ENCODE peak calls at places on chromosomes 2 and 18, in eight cellular contexts. I, N, P, M, H, F, O and X are unnamed samples. For H3K4me1, the result is how much of the 10 kb centered on the place peaks cover.

GRCh38 chr2:120541553-120541932 is 194.1 kb upstream of the GLI2 start:
- DNase-seq in O (no peak), M (no peak), F (no peak), I (no peak), N (no peak), H (no peak), P (no peak), X (no peak)

GRCh38 chr2:111178730-111179405 is 58.2 kb downstream of the BCL2L11 start:
- DNase-seq in P (no peak), O (no peak), H (no peak), M (no peak), I (no peak), F (no peak), N (peak), X (no peak)

GRCh38 chr2:132969371-132969985 is 299.5 kb upstream of the LYPD1 start:
- DNase-seq in I (no peak), O (no peak), F (no peak), P (no peak), M (no peak), N (no peak), H (no peak), X (no peak)

GRCh38 chr2:241570961-241571581 is 12.5 kb downstream of the BOK start:
- DNase-seq in O (no peak), H (no peak), N (no peak), I (peak), F (no peak), P (peak), M (no peak), X (no peak)

GRCh38 chr2:240615409-240615808 is 9.9 kb upstream of the GPR35 start:
- DNase-seq in N (no peak), I (no peak), P (no peak), M (no peak), H (no peak), F (no peak), O (peak), X (no peak)

GRCh38 chr2:177178797-177179196 is 33.8 kb upstream of the HNRNPA3 start:
- DNase-seq in I (no peak), M (no peak), H (no peak), P (no peak), N (no peak), F (no peak), O (no peak), X (no peak)

GRCh38 chr2:124640221-124640750 is 615.2 kb downstream of the CNTNAP5 start:
- DNase-seq in N (no peak), H (no peak), F (no peak), O (no peak), I (no peak), P (no peak), M (no peak), X (no peak)

GRCh38 chr2:124343827-124344498 is 318.9 kb downstream of the CNTNAP5 start:
- DNase-seq in P (no peak), M (no peak), I (no peak), F (no peak), O (no peak), H (no peak), N (no peak), X (no peak)

GRCh38 chr2:212842544-212843185 is 304.1 kb upstream of the ERBB4 start:
- DNase-seq in H (no peak), N (no peak), O (no peak), F (no peak), M (no peak), I (no peak), P (no peak), X (peak)

GRCh38 chr2:238158807-238159539 is at the start of gene ERFE:
- DNase-seq in P (no peak), H (peak), O (no peak), N (peak), F (peak), I (peak), M (no peak), X (no peak)

GRCh38 chr2:232629201-232629475 is 4.3 kb upstream of the EFHD1 start:
- DNase-seq in M (no peak), F (no peak), H (no peak), O (no peak), P (no peak), I (no peak), N (no peak), X (no peak)

GRCh38 chr2:232626584-232626983 is 6.8 kb upstream of the EFHD1 start:
- DNase-seq in O (no peak), P (no peak), I (no peak), M (no peak), N (no peak), F (no peak), H (no peak), X (no peak)

GRCh38 chr2:232624554-232624842 is 8.9 kb upstream of the EFHD1 start:
- DNase-seq in M (no peak), O (no peak), I (no peak), F (no peak), P (no peak), N (no peak), H (no peak), X (no peak)

GRCh38 chr2:232632229-232632903 is 1.0 kb upstream of the EFHD1 start:
- DNase-seq in H (peak), P (no peak), I (no peak), F (peak), O (no peak), N (no peak), M (no peak), X (no peak)

DNA sequence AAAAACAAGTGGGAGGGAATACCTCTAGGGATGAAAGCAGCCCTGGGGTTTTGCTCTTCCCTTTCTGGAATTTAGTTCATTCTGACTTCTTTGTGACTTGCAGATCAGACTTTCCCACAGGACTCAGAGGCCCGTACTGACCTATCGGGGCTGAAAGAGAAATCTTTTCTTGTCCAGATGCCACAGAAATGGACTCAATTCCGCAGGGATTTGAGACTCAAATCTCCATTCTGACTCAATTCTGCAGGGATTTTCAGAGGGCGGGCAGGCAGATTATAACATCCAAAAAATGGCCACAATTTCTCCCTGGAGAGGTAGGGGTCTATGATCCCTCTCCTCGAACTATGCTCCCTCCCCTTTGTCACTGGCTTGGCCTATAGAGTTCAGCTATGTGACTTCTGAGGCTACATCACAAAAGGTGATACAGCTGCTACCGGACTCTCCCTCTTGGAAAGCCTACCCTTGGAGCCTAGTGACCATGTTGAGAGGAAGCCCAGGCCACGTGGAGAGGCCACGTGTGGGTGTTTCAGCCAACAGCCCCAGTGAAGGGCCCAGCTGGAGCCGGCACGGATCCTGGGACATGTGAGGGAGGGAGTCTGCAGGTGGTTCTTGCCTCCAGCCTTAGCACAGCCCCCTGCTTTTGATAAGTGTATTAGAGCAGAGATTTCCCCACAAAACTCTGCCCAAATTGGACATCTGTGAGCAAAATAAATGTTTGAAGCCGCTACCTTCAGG is 4.8 kb upstream of the EFHD1 start:
- DNase-seq in F (peak), I (no peak), H (peak), O (no peak), N (no peak), P (peak), M (no peak), X (no peak)
- H3K27ac ChIP-seq in F (peak), I (no peak), H (peak), O (peak), N (no peak), P (peak), M (no peak), X (no peak)

GRCh38 chr2:17791121-17791902 is 24.9 kb upstream of the MSGN1 start:
- DNase-seq in H (no peak), M (no peak), F (no peak), I (no peak), N (peak), P (no peak), O (no peak), X (peak)

GRCh38 chr2:17786727-17787126 is 29.5 kb upstream of the MSGN1 start:
- DNase-seq in M (no peak), F (no peak), H (no peak), I (no peak), O (no peak), P (no peak), N (no peak), X (no peak)

GRCh38 chr2:17790539-17790938 is 25.7 kb upstream of the MSGN1 start:
- DNase-seq in M (no peak), I (no peak), O (no peak), N (no peak), H (no peak), P (no peak), F (no peak), X (no peak)

GRCh38 chr2:17792515-17792914 is 23.7 kb upstream of the MSGN1 start:
- DNase-seq in M (no peak), F (no peak), N (no peak), H (no peak), I (no peak), P (no peak), O (no peak), X (no peak)

DNA sequence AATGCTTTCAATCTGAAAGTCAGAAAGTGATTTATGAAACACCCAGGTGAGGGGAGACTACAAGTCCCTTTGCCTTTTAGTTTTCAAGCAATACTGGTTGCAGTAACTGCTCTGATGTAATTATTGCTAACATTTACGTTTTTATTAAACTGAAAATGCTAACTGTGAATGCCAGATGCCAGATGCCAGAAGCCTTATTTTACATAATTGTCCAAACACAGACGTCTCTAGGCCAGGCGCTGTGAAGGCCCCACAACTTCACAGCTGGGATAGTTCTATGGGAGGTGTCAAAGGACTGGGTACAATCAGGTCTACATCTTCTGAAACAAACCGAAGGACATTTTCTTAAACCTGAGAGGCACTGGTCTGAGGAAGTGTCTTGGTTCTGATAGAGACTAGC is 27.5 kb upstream of the MSGN1 start:
- DNase-seq in P (no peak), I (no peak), N (no peak), F (no peak), H (no peak), O (no peak), M (no peak), X (no peak)
- H3K4me1 ChIP-seq in P (under half), I (under half), N (under half), F (under half), H (under half), O (under half), M (under half), X (under half)

DNA sequence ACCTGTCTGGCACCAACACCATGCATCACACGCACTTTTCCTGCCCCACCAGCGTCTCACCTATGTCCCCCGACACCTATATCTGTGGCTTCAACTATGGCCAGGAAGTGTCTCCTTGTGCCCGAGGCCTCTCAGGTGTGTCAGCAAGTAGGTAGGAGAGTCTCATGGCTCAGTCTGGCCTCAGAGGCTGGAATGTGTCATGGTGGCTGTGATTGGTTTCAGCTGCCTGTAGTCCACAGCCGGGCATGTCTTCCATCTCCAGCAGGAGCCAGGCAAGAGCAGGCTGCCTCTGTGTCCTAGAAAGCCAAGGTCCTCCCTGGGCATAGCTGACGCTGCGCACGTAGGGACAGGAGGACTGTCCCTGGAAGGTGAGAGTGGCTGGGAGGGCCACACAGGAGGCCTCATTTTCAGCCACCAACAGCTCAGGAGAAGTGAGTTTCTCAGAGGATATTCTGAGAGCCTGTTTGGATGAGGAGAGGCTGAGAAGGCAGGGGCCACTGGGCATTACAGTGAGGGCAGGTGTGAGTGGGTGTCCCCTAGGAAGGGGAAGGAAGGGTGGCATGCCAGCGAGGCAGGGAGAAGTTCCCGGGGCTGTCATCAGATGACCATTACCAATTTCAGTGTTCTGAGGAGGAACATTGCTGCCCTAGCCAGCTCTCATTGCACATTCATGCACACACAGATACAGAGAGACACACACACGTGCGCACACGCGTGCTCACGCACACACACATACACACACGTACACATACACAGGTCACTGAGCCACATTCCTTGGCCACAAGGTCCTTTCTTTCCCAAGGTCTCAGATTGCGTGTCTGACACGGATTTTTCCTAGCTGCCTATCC is 47.1 kb downstream of the SDC1 start:
- DNase-seq in H (no peak), P (no peak), M (no peak), N (no peak), I (no peak), O (no peak), F (no peak), X (no peak)
- H3K27ac ChIP-seq in H (no peak), P (no peak), M (no peak), N (no peak), I (no peak), O (no peak), F (no peak), X (no peak)

DNA sequence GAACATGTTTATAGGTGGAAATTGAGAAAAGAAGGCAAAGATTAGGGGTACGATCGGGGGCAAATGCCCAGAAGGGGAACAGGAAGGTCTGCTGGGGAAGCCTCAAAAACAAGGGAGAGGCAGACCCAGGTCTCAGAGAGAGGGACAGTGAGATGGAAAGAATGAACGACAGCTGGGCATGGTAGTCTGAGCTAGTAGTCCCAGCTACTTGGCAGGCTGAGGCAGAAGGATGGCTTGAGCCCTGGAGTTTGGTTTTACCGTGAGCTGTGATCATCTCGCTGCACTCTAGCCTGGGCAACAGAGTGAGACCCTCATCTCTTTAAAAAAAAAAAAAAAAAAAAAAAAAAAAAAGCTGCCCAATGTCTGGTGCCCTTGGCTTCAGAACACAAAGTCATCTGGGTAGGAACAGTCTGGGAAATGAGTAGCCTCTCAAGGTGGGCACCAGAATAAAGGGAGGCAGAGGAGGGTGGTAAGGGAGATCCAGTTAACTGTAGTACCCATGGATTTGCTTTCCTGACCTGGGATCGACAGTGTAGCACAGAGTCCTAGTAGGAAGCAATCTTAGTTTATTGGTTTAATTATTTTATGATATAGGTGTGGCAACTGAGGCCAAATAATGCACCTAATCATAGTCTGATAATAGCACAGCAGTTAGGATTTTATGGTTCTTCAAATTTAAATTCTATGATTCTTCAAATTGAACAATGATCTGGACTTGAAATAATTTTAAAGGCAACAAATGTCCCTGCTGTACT is 3.5 kb downstream of the RRM2 start:
- DNase-seq in M (no peak), O (no peak), N (no peak), P (no peak), F (no peak), H (no peak), I (peak), X (no peak)
- H3K4me1 ChIP-seq in M (under half), O (under half), N (under half), P (under half), F (under half), H (under half), I (under half), X (under half)

GRCh38 chr2:230085201-230085600 is 16.5 kb upstream of the SLC16A14 start:
- DNase-seq in F (no peak), N (no peak), O (no peak), I (no peak), H (no peak), M (no peak), P (no peak), X (no peak)
- H3K27ac ChIP-seq in F (no peak), N (no peak), O (no peak), I (no peak), H (no peak), M (no peak), P (no peak), X (no peak)

DNA sequence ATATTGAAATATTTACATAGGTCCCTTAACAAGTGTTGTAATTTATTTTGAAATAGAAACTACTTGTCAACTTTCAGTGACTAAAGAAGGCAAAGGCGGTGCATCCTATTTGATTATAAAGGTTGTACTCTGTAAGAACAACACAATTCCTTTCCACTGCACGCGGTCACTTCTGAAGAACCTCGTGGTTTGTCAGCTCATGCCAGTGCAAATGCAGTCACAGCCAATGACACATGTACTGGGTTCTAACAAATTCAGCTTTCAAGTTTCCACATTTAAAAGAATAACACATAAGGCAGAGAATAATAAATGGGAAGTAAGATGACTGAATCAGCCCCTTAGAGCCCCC is 39.8 kb downstream of the CYB5A start:
- DNase-seq in N (no peak), O (no peak), P (no peak), H (no peak), M (no peak), F (no peak), I (no peak), X (no peak)
- H3K4me1 ChIP-seq in N (under half), O (under half), P (under half), H (under half), M (under half), F (under half), I (under half), X (under half)

GRCh38 chr2:20623741-20624155 is 27.1 kb downstream of the HS1BP3 start:
- DNase-seq in F (peak), O (peak), N (no peak), I (peak), H (peak), P (peak), M (no peak), X (no peak)

GRCh38 chr2:20625491-20625919 is 25.4 kb downstream of the HS1BP3 start:
- DNase-seq in N (no peak), I (peak), F (peak), P (peak), H (no peak), M (no peak), O (peak), X (no peak)

GRCh38 chr2:20624884-20625485 is 25.9 kb downstream of the HS1BP3 start:
- DNase-seq in P (peak), N (no peak), F (peak), O (peak), M (no peak), I (no peak), H (no peak), X (no peak)

GRCh38 chr2:20623241-20623640 is 27.7 kb downstream of the HS1BP3 start:
- DNase-seq in P (no peak), M (no peak), H (no peak), F (peak), O (peak), I (peak), N (no peak), X (no peak)

DNA sequence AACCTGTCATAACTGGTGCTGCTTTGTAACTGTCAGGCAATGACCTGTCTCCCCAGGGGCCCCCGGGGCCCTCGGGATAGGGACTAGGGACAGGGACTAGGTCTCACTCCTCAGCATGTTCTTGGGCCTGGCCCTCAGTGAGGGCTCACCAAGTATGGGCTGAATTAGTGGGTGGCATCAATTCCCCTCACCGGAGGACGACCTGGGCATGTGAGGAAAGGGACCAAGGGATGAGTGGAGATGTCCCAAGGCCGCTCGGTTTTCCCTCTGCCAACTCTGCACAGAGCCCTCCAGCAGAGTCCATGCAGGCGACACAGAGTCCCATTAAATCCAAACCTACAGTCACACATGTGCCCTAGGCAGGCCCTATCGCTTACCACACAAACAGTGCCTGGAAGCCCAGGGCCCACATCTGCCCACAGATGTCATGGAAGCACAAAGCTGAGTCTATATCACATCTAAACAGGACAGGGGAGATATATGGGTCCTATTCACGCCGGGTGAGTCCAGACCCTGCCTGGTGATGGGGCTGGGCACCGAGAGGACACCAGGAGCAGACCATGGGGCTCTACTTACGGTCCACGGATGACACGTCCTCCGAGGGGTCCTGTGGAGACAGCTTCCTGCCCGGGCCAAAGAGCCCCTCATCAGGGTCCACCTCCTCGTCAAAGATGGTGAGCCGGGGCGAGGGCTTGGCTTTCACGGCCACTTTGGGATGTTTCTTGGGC is 26.6 kb downstream of the HS1BP3 start:
- DNase-seq in F (peak), M (no peak), O (peak), I (peak), H (no peak), N (no peak), P (peak), X (no peak)
- H3K27ac ChIP-seq in F (no peak), M (no peak), O (peak), I (no peak), H (peak), N (no peak), P (peak), X (no peak)